ENCODE peak calls at places on chromosomes 3 and 15, in seven cellular contexts. T is SK-N-SH, K is GM12891, U is K562, S is H1, I is HepG2, D is GM12878. H is an unnamed sample.

GRCh38 chr3:38457111-38458003 is 3.7 kb downstream of the ACVR2B start:
- DNase-seq in D (no peak), U (peak; percentile 57), K (no peak), S (no peak), T (no peak), I (no peak), H (no peak)

GRCh38 chr3:108093616-108094015 is 2.8 kb upstream of the CD47 start:
- DNase-seq in I (no peak), S (no peak), K (no peak), D (no peak), U (no peak), T (no peak), H (no peak)

GRCh38 chr3:129503387-129504010 is 24.9 kb upstream of the RHO start:
- DNase-seq in I (no peak), K (no peak), U (no peak), D (no peak), T (no peak), S (no peak), H (no peak)

GRCh38 chr15:74907277-74907870 is 723 bp upstream of the FAM219B start:
- DNase-seq in K (no peak), I (no peak), S (no peak), U (no peak), T (no peak), D (no peak), H (no peak)

GRCh38 chr15:56871867-56872266 is 46.6 kb upstream of the TCF12 start:
- DNase-seq in K (no peak), T (no peak), D (no peak), S (no peak), I (no peak), U (no peak), H (no peak)

GRCh38 chr3:196486263-196486662 is 17.3 kb downstream of the RNF168 start:
- DNase-seq in K (no peak), U (no peak), T (no peak), D (no peak), S (no peak), I (no peak), H (no peak)

GRCh38 chr15:20355256-20355868 is 186.2 kb downstream of the GOLGA6L6 start:
- DNase-seq in K (no peak), S (no peak), D (no peak), I (no peak), T (no peak), U (no peak), H (no peak)

GRCh38 chr15:31993062-31993461 is 37.3 kb upstream of the CHRNA7 start:
- DNase-seq in T (no peak), K (no peak), S (no peak), I (no peak), D (no peak), U (no peak), H (no peak)

GRCh38 chr3:193061157-193061556 is 143.5 kb upstream of the MB21D2 start:
- DNase-seq in S (no peak), D (no peak), T (no peak), I (no peak), K (no peak), U (no peak), H (no peak)
- TF ChIP-seq POLR2AphosphoS5 in S (no peak), D (no peak), T (no peak), I (no peak), K (no peak), U (no peak), H (no peak)

DNA sequence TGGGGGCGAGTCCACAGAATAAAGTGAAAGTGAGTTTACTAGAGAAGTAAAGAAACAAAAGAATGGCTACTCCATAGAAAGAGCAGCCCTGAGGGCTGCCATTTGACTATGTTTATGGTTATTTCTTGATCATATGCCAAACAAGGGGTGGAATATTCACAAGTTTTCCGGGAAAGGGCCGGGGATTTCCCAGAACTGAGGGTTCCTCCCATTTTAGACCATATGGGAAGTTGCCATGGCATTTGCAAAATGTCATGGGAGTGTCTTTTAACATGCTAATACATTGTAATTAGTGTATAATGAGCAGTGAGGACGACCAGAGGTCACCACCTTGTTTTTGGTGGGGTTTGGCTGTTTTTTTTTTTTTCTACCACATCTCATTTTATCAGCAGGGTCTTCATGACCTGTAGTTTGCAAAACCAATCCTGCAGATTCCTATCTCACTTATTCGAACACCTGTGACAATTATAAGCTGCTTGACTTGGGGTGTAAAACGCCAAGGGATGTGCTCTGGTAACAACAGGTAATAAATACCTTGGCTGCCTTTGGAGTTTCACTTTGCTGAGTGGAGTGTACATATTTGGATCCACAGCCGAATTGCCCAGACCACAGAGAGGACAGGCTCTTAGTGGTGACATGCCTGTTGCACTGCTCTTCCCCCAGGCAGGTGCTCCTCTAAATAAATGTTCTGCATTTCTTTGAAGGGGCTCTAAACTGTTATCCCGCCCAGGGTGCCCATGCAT is 43.6 kb downstream of the C2CD4B start:
- DNase-seq in U (no peak), S (no peak), I (no peak), D (no peak), T (no peak), K (no peak), H (no peak)
- TF ChIP-seq TAF1 in U (no peak), S (no peak), I (no peak), D (no peak), T (no peak), K (no peak), H (no peak)

DNA sequence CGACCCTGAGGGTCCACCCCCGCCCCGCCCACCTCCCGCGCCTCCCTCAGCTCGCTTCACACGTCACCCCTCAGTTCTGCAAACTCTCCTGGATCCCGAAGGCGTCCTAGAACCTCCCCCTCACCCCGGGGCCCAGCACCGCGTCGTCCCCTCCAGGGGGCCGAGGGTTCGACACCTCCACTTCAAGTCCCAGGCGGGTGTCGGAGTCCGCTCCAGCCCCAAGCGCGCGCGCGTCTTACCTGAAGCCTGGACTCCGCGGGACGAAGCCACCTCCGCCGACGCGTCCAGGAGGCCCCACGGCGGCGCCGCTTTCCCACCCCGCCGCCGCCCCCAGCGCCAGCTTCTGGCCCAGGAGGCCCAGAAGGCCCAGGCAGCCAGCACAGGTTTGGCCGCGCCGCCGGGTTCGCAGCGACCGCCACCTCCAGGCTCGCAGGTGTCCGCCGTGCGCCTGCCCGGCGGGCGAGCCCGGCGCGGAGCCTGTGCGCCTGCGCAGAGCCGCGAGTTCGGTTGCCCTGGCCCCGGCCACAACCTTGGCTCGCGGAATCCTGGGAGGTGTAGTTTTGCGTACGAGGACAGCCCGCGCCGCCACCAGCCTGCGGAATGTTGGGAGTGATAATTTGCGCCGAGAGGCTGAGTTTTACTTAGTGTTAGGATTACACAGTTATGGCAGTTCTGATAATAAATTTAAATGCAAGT is at the start of gene POMGNT2:
- DNase-seq in S (peak; percentile 61), U (peak; percentile 98), K (peak; percentile 86), I (peak; percentile 73), T (peak; percentile 98), D (peak; percentile 16), H (peak; percentile 79)
- TF ChIP-seq POLR2AphosphoS5 in S (no peak), U (no peak), K (no peak), I (no peak), T (no peak), D (no peak), H (no peak)

DNA sequence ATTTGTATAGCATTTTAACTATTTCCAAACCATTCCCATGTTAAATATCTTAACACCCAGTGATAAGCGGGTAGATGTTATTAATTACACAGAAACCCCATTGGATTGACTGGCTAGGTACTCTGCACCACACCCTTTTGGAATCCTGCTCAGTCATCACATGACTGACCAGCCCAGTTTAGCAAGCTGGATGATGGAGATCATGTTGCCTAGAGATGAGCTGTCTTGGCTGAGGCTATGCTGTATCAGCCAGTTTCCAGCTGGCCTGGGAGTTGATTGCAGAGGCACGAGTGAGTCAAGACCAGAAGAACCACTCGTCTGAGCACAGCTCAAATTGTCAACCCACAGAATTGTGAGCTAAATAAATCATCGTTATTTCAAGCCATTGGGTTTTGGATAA is 124.6 kb downstream of the ZNF621 start:
- DNase-seq in U (no peak), D (no peak), T (no peak), K (no peak), I (no peak), S (no peak), H (no peak)
- TF ChIP-seq TAF1 in U (no peak), D (no peak), T (no peak), K (no peak), I (no peak), S (no peak), H (no peak)

GRCh38 chr3:160924776-160925175 is 168.7 kb downstream of the PPM1L start:
- DNase-seq in U (no peak), T (no peak), S (no peak), I (no peak), D (no peak), K (no peak), H (no peak)

GRCh38 chr3:160927620-160928019 is 171.6 kb downstream of the PPM1L start:
- DNase-seq in D (no peak), T (no peak), I (no peak), U (no peak), K (no peak), S (no peak), H (no peak)

GRCh38 chr3:160929595-160929994 is 173.6 kb downstream of the PPM1L start:
- DNase-seq in S (no peak), T (peak; percentile 29), I (no peak), K (no peak), U (no peak), D (no peak), H (no peak)

GRCh38 chr3:160931474-160931873 is 173.7 kb downstream of the B3GALNT1 start:
- DNase-seq in U (no peak), K (no peak), I (no peak), T (peak; percentile 32), D (no peak), S (no peak), H (no peak)

GRCh38 chr3:160928183-160928718 is 172.2 kb downstream of the PPM1L start:
- DNase-seq in K (no peak), D (no peak), S (no peak), U (no peak), T (no peak), I (no peak), H (no peak)
- TF ChIP-seq POLR2AphosphoS5 in K (no peak), D (no peak), S (no peak), U (no peak), T (no peak), I (no peak), H (no peak)

DNA sequence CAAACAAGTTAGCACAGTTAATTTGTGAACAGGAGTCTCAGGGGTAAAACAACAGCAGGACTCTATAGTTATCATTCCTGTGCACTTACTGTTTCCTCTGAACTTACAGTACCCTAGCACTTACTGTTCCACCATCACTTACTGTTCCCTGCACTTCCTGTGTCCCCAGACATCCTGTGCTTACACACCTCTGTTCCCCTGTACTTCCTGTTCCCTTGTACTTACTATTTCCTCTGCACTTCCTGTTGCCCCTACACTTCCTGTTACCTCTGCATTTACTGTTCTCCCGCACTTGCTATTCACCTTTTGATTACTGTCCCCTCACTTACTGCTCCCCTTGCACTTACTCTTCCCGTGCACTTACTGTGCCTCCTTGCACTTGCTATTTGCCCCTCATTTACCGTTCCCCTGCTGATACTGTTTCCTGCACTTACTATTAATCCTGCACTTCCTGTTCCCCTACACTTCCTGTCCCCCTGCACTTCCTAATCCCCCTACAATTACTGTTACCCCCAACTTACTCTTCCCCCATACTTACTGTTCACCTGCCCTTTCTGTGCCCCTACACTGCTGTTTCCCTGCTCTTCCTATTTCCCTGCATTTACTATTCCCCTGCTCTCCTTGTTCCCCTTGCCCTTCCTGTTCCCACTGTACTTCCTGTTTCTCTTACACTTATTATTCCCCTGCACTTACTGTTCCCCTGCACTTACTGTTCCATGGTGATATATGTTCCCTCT is 30.3 kb downstream of the TPRA1 start:
- DNase-seq in U (peak; percentile 21), S (no peak), T (no peak), K (no peak), I (no peak), D (no peak), H (no peak)
- TF ChIP-seq TAF1 in U (no peak), S (no peak), T (no peak), K (no peak), I (no peak), D (no peak), H (no peak)

H was measured in GM12892.